ENCODE peak calls at places on chromosomes 4 and X, in seven cellular contexts. P, K, H, M, S, O and G are unnamed samples. For H3K27me3, the result is how much of the 10 kb centered on the place peaks cover.

GRCh38 chr4:55426518-55426917 is 30.8 kb downstream of the TMEM165 start:
- DNase-seq in H (no peak), M (no peak), O (no peak), S (no peak), K (no peak), P (no peak), G (no peak)

GRCh38 chr4:41567186-41567585 is 29.2 kb downstream of the LIMCH1 start:
- DNase-seq in S (no peak), P (no peak), K (no peak), H (no peak), O (no peak), M (no peak), G (no peak)

GRCh38 chr4:25301471-25301870 is 11.1 kb upstream of the ZCCHC4 start:
- DNase-seq in P (peak), H (no peak), S (no peak), M (no peak), O (no peak), K (no peak), G (no peak)

GRCh38 chr4:110735691-110736090 is 112.8 kb upstream of the PITX2 start:
- DNase-seq in M (no peak), S (no peak), P (no peak), O (no peak), K (no peak), H (no peak), G (no peak)

GRCh38 chrX:17860811-17861495 is at the start of gene RAI2:
- DNase-seq in S (peak), H (peak), P (peak), M (no peak), K (peak), O (peak), G (no peak)

GRCh38 chr4:11440481-11441181 is 11.9 kb upstream of the HS3ST1 start:
- DNase-seq in P (no peak), K (no peak), S (no peak), M (no peak), H (no peak), O (no peak), G (no peak)

GRCh38 chr4:89797117-89797516 is 39.8 kb downstream of the SNCA start:
- DNase-seq in H (no peak), K (no peak), S (no peak), P (no peak), M (no peak), O (no peak), G (no peak)

GRCh38 chr4:24594887-24595286 is 10.5 kb upstream of the DHX15 start:
- DNase-seq in H (no peak), K (no peak), M (no peak), O (no peak), S (no peak), P (no peak), G (no peak)

GRCh38 chr4:173181769-173182374 is 13.3 kb downstream of the GALNT7 start:
- DNase-seq in H (no peak), S (no peak), M (peak), K (no peak), O (no peak), P (no peak), G (no peak)

GRCh38 chr4:184439856-184440592 is 34.3 kb downstream of the IRF2 start:
- DNase-seq in M (no peak), O (no peak), S (no peak), H (no peak), K (no peak), P (peak), G (no peak)

GRCh38 chr4:141079393-141079930 is 53.8 kb downstream of the RNF150 start:
- DNase-seq in H (no peak), M (no peak), K (no peak), O (no peak), S (no peak), P (no peak), G (no peak)

GRCh38 chr4:132827522-132827921 is 321.6 kb upstream of the PCDH10 start:
- DNase-seq in K (no peak), S (no peak), P (no peak), O (no peak), H (no peak), M (no peak), G (no peak)

GRCh38 chrX:13645464-13646153 is 7.3 kb upstream of the TCEANC start:
- DNase-seq in K (no peak), O (no peak), H (no peak), S (no peak), M (no peak), P (no peak), G (no peak)

GRCh38 chrX:13650318-13650717 is 2.6 kb upstream of the TCEANC start:
- DNase-seq in H (no peak), K (no peak), S (no peak), M (no peak), P (no peak), O (no peak), G (no peak)

GRCh38 chrX:13647709-13648212 is 5.2 kb upstream of the TCEANC start:
- DNase-seq in S (no peak), H (peak), M (peak), O (peak), P (peak), K (peak), G (peak)

GRCh38 chrX:13649823-13650222 is 3.1 kb upstream of the TCEANC start:
- DNase-seq in O (no peak), M (no peak), P (no peak), S (no peak), K (no peak), H (no peak), G (no peak)

GRCh38 chrX:13646154-13646549 is 6.8 kb upstream of the TCEANC start:
- DNase-seq in O (peak), P (peak), K (peak), M (peak), S (peak), H (peak), G (peak)
- H3K27me3 ChIP-seq in O (under half), P (under half), K (under half), M (under half), S (under half), H (under half), G (under half)

GRCh38 chr4:6902318-6903042 is 7.1 kb upstream of the TBC1D14 start:
- DNase-seq in P (no peak), M (no peak), S (peak), H (no peak), O (peak), K (peak), G (no peak)

GRCh38 chr4:6898763-6899162 is 10.9 kb upstream of the TBC1D14 start:
- DNase-seq in O (peak), P (no peak), K (no peak), H (no peak), S (no peak), M (no peak), G (no peak)

GRCh38 chr4:6900956-6901355 is 8.7 kb upstream of the TBC1D14 start:
- DNase-seq in P (no peak), S (no peak), H (no peak), O (peak), M (no peak), K (peak), G (no peak)

GRCh38 chr4:6900181-6900812 is 9.3 kb upstream of the TBC1D14 start:
- DNase-seq in P (no peak), O (peak), H (no peak), M (no peak), S (no peak), K (peak), G (no peak)

GRCh38 chr4:6901669-6902317 is 7.8 kb upstream of the TBC1D14 start:
- DNase-seq in S (peak), M (no peak), H (no peak), P (no peak), K (peak), O (peak), G (no peak)
- TF ChIP-seq POLR2A in S (no peak), M (no peak), H (no peak), P (no peak), K (no peak), O (no peak), G (no peak)

DNA sequence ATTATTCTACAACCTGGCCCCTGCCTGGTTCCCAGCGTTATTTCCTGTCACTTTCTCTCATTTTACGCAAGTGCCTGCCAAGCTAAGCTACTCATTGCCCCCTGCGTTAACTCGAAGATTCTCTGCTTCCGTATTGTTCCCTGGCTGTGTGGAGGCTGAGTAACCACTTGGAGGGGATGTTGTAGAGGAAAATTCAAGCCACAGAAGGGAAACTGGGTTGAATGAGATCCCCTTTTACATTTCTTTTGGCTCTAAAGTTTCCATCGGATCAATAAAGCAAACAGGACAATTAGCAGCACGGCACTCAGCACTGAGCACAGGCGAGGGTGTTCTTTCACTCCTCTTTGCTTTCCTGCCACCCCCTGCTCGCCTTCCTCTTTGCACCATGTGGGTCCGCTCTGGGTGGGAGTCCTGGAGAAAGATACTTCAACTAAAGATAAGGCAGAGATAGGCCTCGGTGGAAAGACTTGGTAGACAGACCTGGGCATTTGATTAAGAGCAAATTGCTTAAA is 4.2 kb upstream of the TMSB4X start:
- DNase-seq in P (peak), M (no peak), S (no peak), O (no peak), K (no peak), H (peak), G (no peak)
- H3K27me3 ChIP-seq in P (under half), M (under half), S (under half), O (under half), K (under half), H (under half), G (under half)

GRCh38 chr4:56978750-56979303 is at the start of gene POLR2B:
- DNase-seq in H (peak), S (peak), K (peak), P (peak), M (peak), O (peak), G (peak)
- TF ChIP-seq POLR2A in H (peak), S (no peak), K (peak), P (peak), M (peak), O (peak), G (peak)

DNA sequence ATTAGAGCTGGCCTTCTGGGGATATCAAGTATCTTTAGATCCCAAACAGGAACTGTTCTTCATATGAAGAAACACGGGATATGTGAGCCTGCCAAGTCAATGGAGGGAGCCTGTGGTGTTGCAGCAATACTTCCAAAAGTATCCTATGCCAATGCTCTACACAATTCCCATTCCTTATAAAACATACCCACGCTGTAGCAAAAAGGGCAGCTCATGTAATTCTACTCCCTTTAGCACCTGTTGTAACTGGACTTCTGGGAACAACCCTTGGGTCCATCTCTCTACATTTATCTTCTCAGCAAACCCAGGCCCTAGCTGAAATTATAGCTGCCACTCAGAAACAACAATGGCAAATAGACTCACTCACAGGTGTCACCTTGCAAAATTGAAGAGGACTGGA is 12.5 kb upstream of the NAF1 start:
- DNase-seq in O (no peak), K (no peak), S (no peak), H (no peak), P (no peak), M (no peak), G (no peak)
- H3K27me3 ChIP-seq in O (under half), K (under half), S (under half), H (under half), P (under half), M (under half), G (under half)

DNA sequence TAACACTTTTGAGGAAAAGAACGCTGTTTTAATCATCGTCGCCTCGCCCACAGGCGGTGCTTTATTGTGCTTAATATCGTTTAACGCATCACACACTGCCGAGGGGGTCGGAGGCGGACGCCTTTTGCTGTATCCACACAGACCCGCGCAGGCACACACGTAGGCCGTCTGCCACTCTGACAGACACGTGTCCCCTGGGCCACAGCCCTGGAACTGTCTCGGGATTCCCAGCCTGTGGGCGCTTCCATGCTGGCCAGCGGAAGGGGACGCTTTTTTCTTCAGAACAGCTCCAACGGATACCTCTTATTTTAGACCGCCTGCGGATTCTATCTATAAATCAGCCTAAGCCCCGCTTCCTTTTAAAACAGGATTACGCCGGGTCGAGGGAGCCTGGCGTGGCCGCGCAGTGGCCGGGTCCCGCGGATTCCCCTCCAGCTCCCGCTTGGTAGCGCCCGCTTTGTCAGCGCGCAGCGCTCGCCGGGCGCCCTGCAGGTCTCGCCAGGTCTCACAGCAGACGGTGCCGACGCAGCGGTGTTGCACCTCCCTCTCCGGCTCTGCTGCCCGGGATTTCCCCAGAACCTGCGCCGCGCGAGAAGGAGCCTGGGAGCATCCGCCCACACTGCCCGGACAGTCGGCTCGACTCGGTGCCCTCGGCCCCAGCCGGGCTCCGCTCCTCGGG is at the start of gene NOCT:
- DNase-seq in K (peak), P (peak), O (peak), S (peak), H (peak), M (peak), G (peak)
- TF ChIP-seq POLR2A in K (peak), P (peak), O (peak), S (peak), H (peak), M (peak), G (peak)

GRCh38 chrX:130402211-130402684 is 461 bp downstream of the RBMX2 start:
- DNase-seq in K (no peak), P (no peak), M (no peak), S (no peak), O (no peak), H (no peak), G (no peak)

GRCh38 chrX:130401415-130402210 is at the start of gene RBMX2:
- DNase-seq in K (peak), P (peak), O (peak), S (peak), M (peak), H (peak), G (peak)
- H3K27me3 ChIP-seq in K (under half), P (under half), O (under half), S (under half), M (under half), H (under half), G (under half)

GRCh38 chrX:23737413-23737812 is 5.7 kb downstream of the ACOT9 start:
- DNase-seq in H (no peak), S (no peak), P (no peak), M (no peak), O (no peak), K (no peak), G (no peak)

GRCh38 chrX:23745786-23746185 is 2.7 kb upstream of the ACOT9 start:
- DNase-seq in O (no peak), P (no peak), H (no peak), M (no peak), S (no peak), K (no peak), G (no peak)

GRCh38 chrX:23742693-23743622 is at the start of gene ACOT9:
- DNase-seq in S (peak), K (peak), M (peak), O (peak), H (peak), P (peak), G (peak)

GRCh38 chrX:23742174-23742692 is 843 bp downstream of the ACOT9 start:
- DNase-seq in M (no peak), K (peak), S (peak), H (peak), P (peak), O (peak), G (no peak)
- TF ChIP-seq POLR2A in M (no peak), K (peak), S (no peak), H (no peak), P (no peak), O (no peak), G (no peak)

DNA sequence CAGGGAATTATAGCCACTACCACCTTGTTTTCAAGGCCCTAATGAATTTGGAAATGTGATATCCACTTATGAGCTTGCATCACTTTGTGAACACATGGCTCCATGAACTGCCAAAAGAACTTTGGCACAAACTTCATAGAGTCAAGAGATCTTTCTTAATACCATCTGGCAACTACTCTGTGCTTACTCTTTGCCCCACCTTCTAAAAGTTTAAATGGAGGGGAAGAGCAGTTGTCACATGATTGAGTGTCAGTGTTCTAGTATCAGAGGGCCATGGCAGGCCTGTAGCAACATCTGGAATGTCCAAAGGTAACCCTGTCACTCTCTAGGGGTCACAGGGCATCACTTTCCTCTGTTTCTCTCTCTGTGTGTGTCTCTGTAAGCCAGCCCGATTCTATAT is 2.6 kb upstream of the ADH1B start:
- DNase-seq in S (no peak), K (no peak), H (peak), O (no peak), P (no peak), M (no peak), G (peak)
- H3K27me3 ChIP-seq in S (under half), K (under half), H (under half), O (under half), P (under half), M (under half), G (under half)